ENCODE peak calls at places on chromosomes 12 and 14, in six cellular contexts. One of them, this sample, is unnamed.

GRCh38 chr12:28830491-28830890 is 318.6 kb upstream of the FAR2 start:
- DNase-seq in neural crest cell: no peak
- DNase-seq in stimulated activated CD4-positive, alpha-beta T cell treated with anti-CD3 and anti-CD28 coated beads, Interleukin-15, amount 100 ng/mL, for 1 hour: no peak
- DNase-seq in activated CD8-positive, alpha-beta memory T cell treated with anti-CD3 and anti-CD28 coated beads, Interleukin-2, amount 10 ng/mL, durations not matched to agents 7 days and 5 days: no peak
- DNase-seq in dorsolateral prefrontal cortex: no peak
- DNase-seq in GM03348: no peak
- DNase-seq in this sample: no peak

GRCh38 chr14:80164991-80165390 is 46.3 kb downstream of the DIO2 start:
- DNase-seq in neural crest cell: no peak
- DNase-seq in stimulated activated CD4-positive, alpha-beta T cell treated with anti-CD3 and anti-CD28 coated beads, Interleukin-15, amount 100 ng/mL, for 1 hour: no peak
- DNase-seq in dorsolateral prefrontal cortex: no peak
- DNase-seq in GM03348: peak; percentile 19
- DNase-seq in activated CD8-positive, alpha-beta memory T cell treated with anti-CD3 and anti-CD28 coated beads, Interleukin-2, amount 10 ng/mL, durations not matched to agents 7 days and 5 days: no peak
- DNase-seq in this sample: no peak

GRCh38 chr14:37843969-37844607 is 248.7 kb downstream of the TTC6 start:
- DNase-seq in GM03348: no peak
- DNase-seq in neural crest cell: no peak
- DNase-seq in dorsolateral prefrontal cortex: no peak
- DNase-seq in activated CD8-positive, alpha-beta memory T cell treated with anti-CD3 and anti-CD28 coated beads, Interleukin-2, amount 10 ng/mL, durations not matched to agents 7 days and 5 days: no peak
- DNase-seq in stimulated activated CD4-positive, alpha-beta T cell treated with anti-CD3 and anti-CD28 coated beads, Interleukin-15, amount 100 ng/mL, for 1 hour: no peak
- DNase-seq in this sample: no peak

GRCh38 chr14:75794615-75795038 is 133.6 kb downstream of the TTLL5 start:
- DNase-seq in activated CD8-positive, alpha-beta memory T cell treated with anti-CD3 and anti-CD28 coated beads, Interleukin-2, amount 10 ng/mL, durations not matched to agents 7 days and 5 days: no peak
- DNase-seq in neural crest cell: no peak
- DNase-seq in stimulated activated CD4-positive, alpha-beta T cell treated with anti-CD3 and anti-CD28 coated beads, Interleukin-15, amount 100 ng/mL, for 1 hour: no peak
- DNase-seq in GM03348: peak; percentile 67
- DNase-seq in dorsolateral prefrontal cortex: no peak
- DNase-seq in this sample: peak; percentile 50

GRCh38 chr14:22977434-22977683 is 5.0 kb downstream of the AJUBA start:
- DNase-seq in dorsolateral prefrontal cortex: no peak
- DNase-seq in stimulated activated CD4-positive, alpha-beta T cell treated with anti-CD3 and anti-CD28 coated beads, Interleukin-15, amount 100 ng/mL, for 1 hour: no peak
- DNase-seq in activated CD8-positive, alpha-beta memory T cell treated with anti-CD3 and anti-CD28 coated beads, Interleukin-2, amount 10 ng/mL, durations not matched to agents 7 days and 5 days: no peak
- DNase-seq in neural crest cell: no peak
- DNase-seq in GM03348: no peak
- DNase-seq in this sample: no peak

GRCh38 chr12:101759396-101760047 is 20.3 kb upstream of the SYCP3 start:
- DNase-seq in neural crest cell: no peak
- DNase-seq in stimulated activated CD4-positive, alpha-beta T cell treated with anti-CD3 and anti-CD28 coated beads, Interleukin-15, amount 100 ng/mL, for 1 hour: no peak
- DNase-seq in dorsolateral prefrontal cortex: no peak
- DNase-seq in activated CD8-positive, alpha-beta memory T cell treated with anti-CD3 and anti-CD28 coated beads, Interleukin-2, amount 10 ng/mL, durations not matched to agents 7 days and 5 days: no peak
- DNase-seq in GM03348: peak; percentile 63
- DNase-seq in this sample: peak; percentile 21

GRCh38 chr12:110928700-110929099 is 8.3 kb upstream of the MYL2 start:
- DNase-seq in neural crest cell: no peak
- DNase-seq in activated CD8-positive, alpha-beta memory T cell treated with anti-CD3 and anti-CD28 coated beads, Interleukin-2, amount 10 ng/mL, durations not matched to agents 7 days and 5 days: no peak
- DNase-seq in dorsolateral prefrontal cortex: no peak
- DNase-seq in stimulated activated CD4-positive, alpha-beta T cell treated with anti-CD3 and anti-CD28 coated beads, Interleukin-15, amount 100 ng/mL, for 1 hour: no peak
- DNase-seq in GM03348: no peak
- DNase-seq in this sample: no peak

GRCh38 chr12:101670007-101670671 is 27.3 kb upstream of the CHPT1 start:
- DNase-seq in activated CD8-positive, alpha-beta memory T cell treated with anti-CD3 and anti-CD28 coated beads, Interleukin-2, amount 10 ng/mL, durations not matched to agents 7 days and 5 days: peak; percentile 73
- DNase-seq in stimulated activated CD4-positive, alpha-beta T cell treated with anti-CD3 and anti-CD28 coated beads, Interleukin-15, amount 100 ng/mL, for 1 hour: no peak
- DNase-seq in neural crest cell: peak; percentile 22
- DNase-seq in GM03348: peak; percentile 20
- DNase-seq in dorsolateral prefrontal cortex: no peak
- DNase-seq in this sample: no peak

GRCh38 chr14:64772394-64772950 is 68.2 kb downstream of the PLEKHG3 start:
- DNase-seq in activated CD8-positive, alpha-beta memory T cell treated with anti-CD3 and anti-CD28 coated beads, Interleukin-2, amount 10 ng/mL, durations not matched to agents 7 days and 5 days: no peak
- DNase-seq in stimulated activated CD4-positive, alpha-beta T cell treated with anti-CD3 and anti-CD28 coated beads, Interleukin-15, amount 100 ng/mL, for 1 hour: no peak
- DNase-seq in neural crest cell: no peak
- DNase-seq in GM03348: no peak
- DNase-seq in dorsolateral prefrontal cortex: no peak
- DNase-seq in this sample: no peak

GRCh38 chr14:79491161-79491560 is 720.1 kb downstream of the DIO2 start:
- DNase-seq in dorsolateral prefrontal cortex: no peak
- DNase-seq in GM03348: no peak
- DNase-seq in activated CD8-positive, alpha-beta memory T cell treated with anti-CD3 and anti-CD28 coated beads, Interleukin-2, amount 10 ng/mL, durations not matched to agents 7 days and 5 days: no peak
- DNase-seq in stimulated activated CD4-positive, alpha-beta T cell treated with anti-CD3 and anti-CD28 coated beads, Interleukin-15, amount 100 ng/mL, for 1 hour: no peak
- DNase-seq in neural crest cell: no peak
- DNase-seq in this sample: no peak

GRCh38 chr14:28626780-28627179 is 139.8 kb upstream of the FOXG1 start:
- DNase-seq in dorsolateral prefrontal cortex: no peak
- DNase-seq in activated CD8-positive, alpha-beta memory T cell treated with anti-CD3 and anti-CD28 coated beads, Interleukin-2, amount 10 ng/mL, durations not matched to agents 7 days and 5 days: no peak
- DNase-seq in stimulated activated CD4-positive, alpha-beta T cell treated with anti-CD3 and anti-CD28 coated beads, Interleukin-15, amount 100 ng/mL, for 1 hour: no peak
- DNase-seq in neural crest cell: no peak
- DNase-seq in GM03348: no peak
- DNase-seq in this sample: no peak

GRCh38 chr12:96587691-96588090 is 98.3 kb downstream of the CFAP54 start:
- DNase-seq in neural crest cell: no peak
- DNase-seq in stimulated activated CD4-positive, alpha-beta T cell treated with anti-CD3 and anti-CD28 coated beads, Interleukin-15, amount 100 ng/mL, for 1 hour: no peak
- DNase-seq in activated CD8-positive, alpha-beta memory T cell treated with anti-CD3 and anti-CD28 coated beads, Interleukin-2, amount 10 ng/mL, durations not matched to agents 7 days and 5 days: no peak
- DNase-seq in GM03348: peak; percentile 16
- DNase-seq in dorsolateral prefrontal cortex: no peak
- DNase-seq in this sample: no peak

GRCh38 chr12:124399622-124400021 is 104.7 kb downstream of the RFLNA start:
- DNase-seq in GM03348: peak; percentile 66
- DNase-seq in stimulated activated CD4-positive, alpha-beta T cell treated with anti-CD3 and anti-CD28 coated beads, Interleukin-15, amount 100 ng/mL, for 1 hour: no peak
- DNase-seq in dorsolateral prefrontal cortex: no peak
- DNase-seq in activated CD8-positive, alpha-beta memory T cell treated with anti-CD3 and anti-CD28 coated beads, Interleukin-2, amount 10 ng/mL, durations not matched to agents 7 days and 5 days: no peak
- DNase-seq in neural crest cell: peak; percentile 49
- DNase-seq in this sample: no peak

GRCh38 chr12:75455839-75456238 is 24.7 kb upstream of the GLIPR1 start:
- DNase-seq in stimulated activated CD4-positive, alpha-beta T cell treated with anti-CD3 and anti-CD28 coated beads, Interleukin-15, amount 100 ng/mL, for 1 hour: no peak
- DNase-seq in GM03348: no peak
- DNase-seq in neural crest cell: no peak
- DNase-seq in dorsolateral prefrontal cortex: no peak
- DNase-seq in activated CD8-positive, alpha-beta memory T cell treated with anti-CD3 and anti-CD28 coated beads, Interleukin-2, amount 10 ng/mL, durations not matched to agents 7 days and 5 days: no peak
- DNase-seq in this sample: no peak

GRCh38 chr14:79376557-79376956 is 834.7 kb downstream of the DIO2 start:
- DNase-seq in GM03348: no peak
- DNase-seq in stimulated activated CD4-positive, alpha-beta T cell treated with anti-CD3 and anti-CD28 coated beads, Interleukin-15, amount 100 ng/mL, for 1 hour: no peak
- DNase-seq in neural crest cell: no peak
- DNase-seq in dorsolateral prefrontal cortex: no peak
- DNase-seq in activated CD8-positive, alpha-beta memory T cell treated with anti-CD3 and anti-CD28 coated beads, Interleukin-2, amount 10 ng/mL, durations not matched to agents 7 days and 5 days: no peak
- DNase-seq in this sample: no peak

GRCh38 chr12:133058203-133059125 is 21.2 kb downstream of the ZNF84 start:
- DNase-seq in stimulated activated CD4-positive, alpha-beta T cell treated with anti-CD3 and anti-CD28 coated beads, Interleukin-15, amount 100 ng/mL, for 1 hour: no peak
- DNase-seq in dorsolateral prefrontal cortex: no peak
- DNase-seq in activated CD8-positive, alpha-beta memory T cell treated with anti-CD3 and anti-CD28 coated beads, Interleukin-2, amount 10 ng/mL, durations not matched to agents 7 days and 5 days: no peak
- DNase-seq in GM03348: no peak
- DNase-seq in neural crest cell: no peak
- DNase-seq in this sample: no peak

GRCh38 chr12:125149160-125150108 is 84.2 kb downstream of the AACS start:
- DNase-seq in neural crest cell: no peak
- DNase-seq in stimulated activated CD4-positive, alpha-beta T cell treated with anti-CD3 and anti-CD28 coated beads, Interleukin-15, amount 100 ng/mL, for 1 hour: no peak
- DNase-seq in activated CD8-positive, alpha-beta memory T cell treated with anti-CD3 and anti-CD28 coated beads, Interleukin-2, amount 10 ng/mL, durations not matched to agents 7 days and 5 days: no peak
- DNase-seq in dorsolateral prefrontal cortex: no peak
- DNase-seq in GM03348: no peak
- DNase-seq in this sample: no peak

GRCh38 chr12:38884666-38885065 is 20.7 kb downstream of the CPNE8 start:
- DNase-seq in neural crest cell: no peak
- DNase-seq in stimulated activated CD4-positive, alpha-beta T cell treated with anti-CD3 and anti-CD28 coated beads, Interleukin-15, amount 100 ng/mL, for 1 hour: no peak
- DNase-seq in GM03348: no peak
- DNase-seq in dorsolateral prefrontal cortex: no peak
- DNase-seq in activated CD8-positive, alpha-beta memory T cell treated with anti-CD3 and anti-CD28 coated beads, Interleukin-2, amount 10 ng/mL, durations not matched to agents 7 days and 5 days: no peak
- DNase-seq in this sample: no peak